ENCODE peak calls at places on chromosomes 11 and 22, in four cellular contexts. N, H, R and F are unnamed samples.

GRCh38 chr11:79413258-79413657 is 27.6 kb downstream of the TENM4 start:
- DNase-seq in H (no peak), N (no peak), R (peak), F (peak)

GRCh38 chr11:124758355-124759267 is 3.5 kb downstream of the ESAM start:
- DNase-seq in R (peak), H (peak), N (no peak), F (peak)

GRCh38 chr11:116793476-116794096 is 1.9 kb upstream of the APOA5 start:
- DNase-seq in R (no peak), N (no peak), H (peak), F (no peak)

GRCh38 chr11:117644403-117645155 is 152.4 kb downstream of the DSCAML1 start:
- DNase-seq in N (no peak), H (no peak), R (no peak), F (no peak)

GRCh38 chr11:93249437-93250210 is 51.8 kb upstream of the SLC36A4 start:
- DNase-seq in R (no peak), N (no peak), H (no peak), F (no peak)

GRCh38 chr11:64000740-64001514 is 14.7 kb downstream of the OTUB1 start:
- DNase-seq in N (no peak), R (no peak), H (no peak), F (no peak)

GRCh38 chr22:38040953-38041759 is 16.0 kb upstream of the PICK1 start:
- DNase-seq in H (no peak), R (no peak), N (no peak), F (no peak)

GRCh38 chr11:45405916-45406670 is 120.0 kb upstream of the SYT13 start:
- DNase-seq in H (peak), N (no peak), R (no peak), F (no peak)

GRCh38 chr11:44999068-44999467 is 48.4 kb upstream of the TP53I11 start:
- DNase-seq in H (no peak), N (no peak), R (no peak), F (no peak)

GRCh38 chr11:120034176-120034575 is 103.7 kb downstream of the TRIM29 start:
- DNase-seq in N (no peak), R (no peak), H (no peak), F (no peak)

GRCh38 chr11:120032766-120033390 is 105.0 kb downstream of the TRIM29 start:
- DNase-seq in R (no peak), H (no peak), N (no peak), F (no peak)

GRCh38 chr11:120030411-120030810 is 107.5 kb downstream of the TRIM29 start:
- DNase-seq in R (no peak), H (no peak), N (no peak), F (no peak)

GRCh38 chr11:120031156-120031555 is 106.8 kb downstream of the TRIM29 start:
- DNase-seq in N (no peak), H (no peak), R (no peak), F (no peak)

DNA sequence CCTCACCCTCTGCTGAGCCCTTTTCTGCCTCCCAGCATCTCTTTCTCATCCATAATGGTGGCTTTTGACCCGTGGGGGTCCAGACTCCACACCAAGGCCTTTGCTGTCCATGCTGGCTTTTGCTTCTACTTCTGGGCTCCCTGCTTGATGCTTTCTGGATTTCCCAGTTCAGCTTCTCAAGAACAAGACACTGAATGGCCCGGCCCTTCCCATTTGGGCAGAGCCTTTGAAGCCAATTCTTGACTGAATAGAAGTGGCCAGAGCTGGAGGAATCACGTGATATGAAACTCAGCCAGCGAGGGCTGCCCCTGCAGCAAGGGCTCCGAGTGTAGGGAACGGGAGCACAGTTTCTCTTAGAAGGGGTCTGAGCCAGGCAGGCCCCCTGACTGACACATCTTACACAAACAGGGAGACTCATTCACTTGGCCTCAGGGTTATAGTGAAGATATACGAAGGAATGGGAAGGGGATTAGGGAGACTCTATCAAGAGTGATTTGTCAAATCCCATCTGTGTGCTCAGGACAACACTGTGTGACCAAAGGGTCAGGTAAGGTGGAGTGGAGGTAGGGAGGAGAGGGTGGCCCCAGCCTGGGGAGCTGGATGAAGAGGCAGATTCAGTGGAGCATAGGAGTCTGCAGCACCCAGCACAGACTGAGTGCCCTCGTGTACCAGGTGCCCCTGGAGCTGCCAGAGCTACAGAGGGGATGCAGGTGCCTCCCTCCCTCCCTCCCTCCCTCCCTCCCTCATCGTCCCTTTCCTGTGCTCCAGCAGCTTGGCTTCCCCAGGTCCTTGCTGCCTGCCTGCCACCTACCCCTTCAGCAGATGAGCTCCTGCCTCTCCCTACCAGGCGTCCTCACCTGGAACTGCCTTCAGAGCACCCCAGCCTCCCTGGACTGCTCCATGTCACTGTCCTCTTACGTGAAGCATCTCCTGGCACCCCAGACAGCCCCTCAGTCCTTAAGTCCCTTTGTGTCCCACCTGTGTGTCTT is 106.0 kb downstream of the TRIM29 start:
- DNase-seq in H (no peak), N (no peak), R (no peak), F (no peak)
- TF ChIP-seq POLR2A in H (no peak), N (no peak), R (no peak), F (no peak)

DNA sequence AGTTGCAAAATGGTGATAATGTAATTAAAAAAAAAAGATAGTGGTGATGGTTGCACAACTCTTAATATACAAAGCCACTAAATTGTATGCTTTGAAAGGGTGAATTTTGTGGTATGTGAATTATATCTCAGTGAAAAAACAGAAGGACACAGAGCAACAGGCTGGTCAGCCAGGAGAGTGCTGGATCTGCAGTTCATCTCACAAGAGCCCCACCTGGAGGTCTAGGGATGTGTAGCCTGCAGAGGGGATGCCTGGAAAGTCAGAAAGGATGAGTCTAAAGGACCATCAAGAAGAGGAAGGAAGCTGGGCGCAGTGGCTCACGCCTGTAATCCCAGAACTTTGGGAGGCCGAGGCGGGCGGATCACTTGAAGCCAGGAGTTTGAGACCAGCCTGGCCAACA is 9.0 kb downstream of the POLR3H start:
- DNase-seq in H (peak), R (no peak), N (no peak), F (no peak)
- TF ChIP-seq CTCF in H (no peak), R (no peak), N (no peak), F (no peak)

GRCh38 chr11:65779669-65779918 is 1.2 kb downstream of the AP5B1 start:
- DNase-seq in R (no peak), H (no peak), N (no peak), F (no peak)
- H3K4me3 ChIP-seq in R (peak), H (peak), N (peak), F (peak)

GRCh38 chr11:113771964-113772363 is 1.5 kb downstream of the ZW10 start:
- DNase-seq in N (no peak), H (no peak), R (no peak), F (no peak)

GRCh38 chr11:113773092-113773415 is 438 bp downstream of the ZW10 start:
- DNase-seq in H (no peak), N (no peak), R (peak), F (no peak)

GRCh38 chr11:113778111-113778910 is 1.3 kb upstream of the CLDN25 start:
- DNase-seq in H (no peak), R (peak), N (no peak), F (peak)

GRCh38 chr11:113774174-113774503 is 647 bp upstream of the ZW10 start:
- DNase-seq in N (no peak), H (no peak), R (no peak), F (no peak)

GRCh38 chr11:113773416-113774173 is at the start of gene ZW10:
- DNase-seq in H (peak), N (peak), R (peak), F (peak)
- TF ChIP-seq POLR2A in H (peak), N (no peak), R (no peak), F (peak)

GRCh38 chr11:71120346-71120963 is 131.9 kb downstream of the SHANK2 start:
- DNase-seq in N (no peak), R (no peak), H (peak), F (peak)
- TF ChIP-seq CTCF in N (peak), R (no peak), H (peak), F (peak)

GRCh38 chr11:706439-706956 is 467 bp downstream of the EPS8L2 start:
- DNase-seq in H (peak), N (no peak), R (peak), F (peak)

GRCh38 chr11:704799-705645 is 1.0 kb upstream of the EPS8L2 start:
- DNase-seq in H (peak), R (no peak), N (no peak), F (peak)

GRCh38 chr11:704189-704798 is 1.7 kb upstream of the EPS8L2 start:
- DNase-seq in N (no peak), H (no peak), R (no peak), F (no peak)

GRCh38 chr11:706957-707816 is 1.2 kb downstream of the EPS8L2 start:
- DNase-seq in H (peak), R (peak), N (no peak), F (peak)

GRCh38 chr11:705646-706438 is at the start of gene EPS8L2:
- DNase-seq in N (no peak), H (peak), R (no peak), F (peak)
- H3K4me3 ChIP-seq in N (peak), H (peak), R (peak), F (peak)

DNA sequence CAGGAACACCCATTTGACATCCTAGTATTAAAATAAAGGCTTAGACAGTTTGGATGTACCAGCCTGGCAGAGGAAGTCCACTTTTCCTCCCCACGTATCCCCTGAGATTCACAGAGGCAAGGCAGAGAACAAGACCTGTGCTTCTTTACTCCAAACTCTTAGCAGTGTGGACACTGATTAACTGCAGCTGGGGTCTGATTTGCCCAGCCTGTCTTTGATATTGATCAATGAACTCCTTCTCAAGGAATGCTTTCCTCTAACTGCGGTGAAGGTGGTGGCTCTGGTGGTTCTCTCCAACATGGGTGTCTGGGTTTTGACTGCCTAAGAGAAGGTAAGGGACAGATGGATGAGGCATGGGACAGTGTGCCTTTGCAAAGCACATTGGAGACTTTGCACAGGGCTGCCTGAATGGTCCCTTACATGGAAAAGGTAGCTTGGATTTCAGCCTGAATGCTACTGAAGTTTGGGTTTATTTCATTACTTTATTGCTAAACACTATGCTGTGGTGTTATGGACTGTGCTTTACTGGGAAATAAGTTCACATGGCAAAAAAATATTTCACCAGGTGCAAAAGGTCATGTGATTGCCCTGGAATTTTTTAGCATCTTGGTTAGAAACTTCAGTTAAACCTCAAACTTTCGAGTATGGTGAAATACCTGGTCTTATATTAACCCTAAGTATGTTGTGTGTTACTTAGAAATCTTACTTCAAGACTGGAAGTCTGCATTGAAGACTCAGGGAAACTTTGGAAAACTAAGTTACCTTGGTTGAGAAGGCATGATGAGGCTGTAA is 1.8 kb downstream of the GAS2 start:
- DNase-seq in N (no peak), R (no peak), H (no peak), F (no peak)
- TF ChIP-seq POLR2A in N (no peak), R (no peak), H (no peak), F (no peak)